ENCODE peak calls at places on chromosomes 12 and 14, in four cellular contexts. O is foreskin melanocyte, K is AG09319, Q is AG04450. V is an unnamed sample.

GRCh38 chr12:68814490-68815231 is 6.7 kb downstream of the MDM2 start:
- DNase-seq in O (no peak), K (no peak), Q (no peak), V (no peak)

GRCh38 chr12:67482751-67483661 is 165.5 kb upstream of the DYRK2 start:
- DNase-seq in Q (peak; percentile 1), O (peak; percentile 31), K (no peak), V (peak; percentile 69)

GRCh38 chr14:90575336-90575735 is 178.5 kb downstream of the CALM1 start:
- DNase-seq in Q (no peak), O (no peak), K (no peak), V (no peak)

GRCh38 chr12:107131832-107132616 is 38.7 kb upstream of the CRY1 start:
- DNase-seq in Q (peak; percentile 51), O (peak; percentile 32), K (peak; percentile 30), V (peak; percentile 26)

GRCh38 chr12:110790301-110790700 is 47.6 kb upstream of the PPP1CC start:
- DNase-seq in O (peak; percentile 49), Q (no peak), K (no peak), V (no peak)

GRCh38 chr12:21852251-21852650 is 77.7 kb upstream of the KCNJ8 start:
- DNase-seq in Q (no peak), K (peak; percentile 3), O (no peak), V (no peak)

GRCh38 chr12:110109037-110109836 is 14.9 kb upstream of the IFT81 start:
- DNase-seq in Q (peak; percentile 97), O (peak; percentile 99), K (peak; percentile 100), V (no peak)

GRCh38 chr12:131735863-131736806 is 25.2 kb downstream of the SFSWAP start:
- DNase-seq in K (no peak), O (no peak), Q (no peak), V (no peak)

GRCh38 chr14:103123128-103123633 is at the start of gene TNFAIP2:
- DNase-seq in Q (no peak), K (no peak), O (no peak), V (no peak)

GRCh38 chr12:86349196-86349595 is 93.0 kb upstream of the MGAT4C start:
- DNase-seq in K (no peak), Q (no peak), O (no peak), V (no peak)

GRCh38 chr12:82803201-82803600 is 116.5 kb downstream of the TMTC2 start:
- DNase-seq in Q (no peak), K (no peak), O (no peak), V (no peak)

GRCh38 chr14:93146119-93146518 is 30.4 kb upstream of the ITPK1 start:
- DNase-seq in K (no peak), Q (no peak), O (no peak), V (no peak)

GRCh38 chr14:26478967-26479366 is 118.9 kb downstream of the NOVA1 start:
- DNase-seq in K (no peak), O (no peak), Q (no peak), V (no peak)

GRCh38 chr14:98725196-98725595 is 546.8 kb downstream of the BCL11B start:
- DNase-seq in O (no peak), Q (no peak), K (no peak), V (no peak)

GRCh38 chr12:102481705-102482104 is 1.3 kb upstream of the IGF1 start:
- DNase-seq in O (peak; percentile 76), Q (no peak), K (no peak), V (no peak)

GRCh38 chr12:11805680-11806079 is 156.2 kb downstream of the ETV6 start:
- DNase-seq in Q (no peak), O (no peak), K (no peak), V (no peak)

GRCh38 chr12:124992874-124993567 is 424 bp upstream of the BRI3BP start:
- DNase-seq in Q (no peak), O (peak; percentile 29), K (no peak), V (peak; percentile 78)

GRCh38 chr12:110561471-110562201 is 21.5 kb downstream of the PPTC7 start:
- DNase-seq in K (no peak), O (no peak), Q (no peak), V (no peak)

GRCh38 chr14:20986811-20987210 is 3.0 kb upstream of the METTL17 start:
- DNase-seq in K (peak; percentile 69), Q (peak; percentile 75), O (peak; percentile 67), V (no peak)

GRCh38 chr12:85029456-85029855 is 6.6 kb downstream of the TSPAN19 start:
- DNase-seq in K (no peak), O (peak; percentile 32), Q (no peak), V (no peak)

GRCh38 chr12:132061197-132061596 is 82.9 kb downstream of the DDX51 start:
- DNase-seq in Q (no peak), O (no peak), K (no peak), V (no peak)

GRCh38 chr14:20684662-20685456 is 499 bp downstream of the RNASE4 start:
- DNase-seq in Q (no peak), O (no peak), K (no peak), V (no peak)

GRCh38 chr14:85387181-85387580 is 142.8 kb upstream of the FLRT2 start:
- DNase-seq in O (no peak), K (no peak), Q (no peak), V (no peak)

GRCh38 chr14:36420288-36420687 is 99.7 kb downstream of the NKX2-1 start:
- DNase-seq in Q (no peak), K (no peak), O (no peak), V (no peak)

GRCh38 chr12:67520611-67521010 is 127.9 kb upstream of the DYRK2 start:
- DNase-seq in Q (no peak), O (no peak), K (no peak), V (no peak)

GRCh38 chr12:69405466-69405865 is 45.9 kb downstream of the YEATS4 start:
- DNase-seq in Q (peak; percentile 80), O (peak; percentile 90), K (peak; percentile 74), V (no peak)

GRCh38 chr14:67964391-67964812 is 144.8 kb downstream of the RAD51B start:
- DNase-seq in O (peak; percentile 74), Q (no peak), K (peak; percentile 69), V (no peak)

GRCh38 chr14:57205953-57206352 is 62.8 kb downstream of the EXOC5 start:
- DNase-seq in K (no peak), O (no peak), Q (no peak), V (no peak)

GRCh38 chr14:68784298-68784910 is 8.5 kb downstream of the ZFP36L1 start:
- DNase-seq in Q (no peak), K (no peak), O (no peak), V (no peak)

GRCh38 chr12:129540954-129541353 is 362.9 kb downstream of the TMEM132D start:
- DNase-seq in K (no peak), O (no peak), Q (no peak), V (no peak)

GRCh38 chr12:632102-632696 is 31.0 kb downstream of the NINJ2 start:
- DNase-seq in O (peak; percentile 84), K (peak; percentile 25), Q (peak; percentile 64), V (no peak)

GRCh38 chr12:28026701-28027100 is 54.2 kb upstream of the PTHLH start:
- DNase-seq in O (peak; percentile 77), K (no peak), Q (no peak), V (no peak)

GRCh38 chr14:95871531-95871930 is 5.1 kb upstream of the TUNAR start:
- DNase-seq in K (no peak), Q (no peak), O (no peak), V (no peak)

GRCh38 chr14:56129941-56130340 is 11.7 kb downstream of the PELI2 start:
- DNase-seq in K (no peak), Q (no peak), O (no peak), V (no peak)

GRCh38 chr12:69598174-69598753 is 12.4 kb downstream of the LRRC10 start:
- DNase-seq in O (no peak), Q (no peak), K (no peak), V (no peak)

GRCh38 chr14:69539631-69540410 is 34.9 kb downstream of the CCDC177 start:
- DNase-seq in K (peak; percentile 47), O (no peak), Q (peak; percentile 11), V (no peak)

V was measured in activated T-cell treated with anti-CD3 and anti-CD28 coated beads, Interleukin-2, amount 50 U/mL, for 1 hour.